ENCODE peak calls at places on chromosomes 2 and 18, in eight cellular contexts. X is iPS-NIHi11; O is left lung; W is stimulated activated CD4-positive, alpha-beta T cell treated with anti-CD3 and anti-CD28 coated beads, Interleukin-15, amount 100 ng/mL, for 24 hours; G is ELF-1; F is GM19239; J is AG08396; K is kidney epithelial cell. Z is an unnamed sample.

GRCh38 chr2:159119652-159120257 is 151.3 kb downstream of the TANC1 start:
- DNase-seq in X (no peak), O (no peak), W (no peak), G (no peak), F (no peak), J (no peak), K (no peak), Z (no peak)

GRCh38 chr18:13256444-13257305 is 38.1 kb downstream of the LDLRAD4 start:
- DNase-seq in X (peak), O (no peak), W (no peak), G (no peak), F (no peak), J (no peak), K (no peak), Z (no peak)

GRCh38 chr2:224038049-224038829 is 847 bp downstream of the SERPINE2 start:
- DNase-seq in X (peak), O (no peak), W (peak), G (peak), F (peak), J (peak), K (no peak), Z (no peak)

GRCh38 chr18:9146224-9146623 is 9.6 kb downstream of the ANKRD12 start:
- DNase-seq in X (no peak), O (no peak), W (no peak), G (no peak), F (no peak), J (no peak), K (no peak), Z (no peak)

GRCh38 chr2:198214108-198214736 is 409.8 kb downstream of the PLCL1 start:
- DNase-seq in X (no peak), O (no peak), W (no peak), G (no peak), F (no peak), J (no peak), K (no peak), Z (no peak)

GRCh38 chr2:238123991-238124470 is 14.4 kb upstream of the KLHL30 start:
- DNase-seq in X (no peak), O (no peak), W (no peak), G (no peak), F (no peak), J (no peak), K (no peak), Z (no peak)

GRCh38 chr2:144519934-144520717 is at the start of gene ZEB2:
- DNase-seq in X (peak), O (peak), W (peak), G (peak), F (no peak), J (peak), K (no peak), Z (no peak)

GRCh38 chr2:38264649-38265322 is 112.3 kb downstream of the ATL2 start:
- DNase-seq in X (no peak), O (no peak), W (no peak), G (peak), F (no peak), J (no peak), K (no peak), Z (no peak)

GRCh38 chr2:240149943-240150784 is 9.7 kb upstream of the OTOS start:
- DNase-seq in X (peak), O (no peak), W (peak), G (peak), F (peak), J (peak), K (no peak), Z (no peak)

GRCh38 chr2:73107211-73107926 is 5.4 kb downstream of the RAB11FIP5 start:
- DNase-seq in X (no peak), O (no peak), W (no peak), G (no peak), F (no peak), J (peak), K (no peak), Z (no peak)

GRCh38 chr2:122737429-122738077 is 982.1 kb downstream of the TSN start:
- DNase-seq in X (no peak), O (no peak), W (no peak), G (no peak), F (no peak), J (no peak), K (no peak), Z (no peak)

GRCh38 chr2:201298462-201298861 is 38.1 kb downstream of the CASP8 start:
- DNase-seq in X (no peak), O (no peak), W (no peak), G (no peak), F (no peak), J (peak), K (no peak), Z (no peak)

GRCh38 chr2:163657257-163657656 is 78.6 kb downstream of the FIGN start:
- DNase-seq in X (no peak), O (no peak), W (no peak), G (no peak), F (no peak), J (no peak), K (no peak), Z (no peak)